ENCODE peak calls at places on chromosomes 1 and 21, in nine cellular contexts. I is pancreas; D is dorsolateral prefrontal cortex; C is heart left ventricle; X is neural progenitor cell; V is CD4-positive, alpha-beta T cell; R is gastrocnemius medialis; U is uterus; M is SJSA1. N is an unnamed sample.
A peak's percentile ranks its signal among the peaks of the same experiment; 100 is the strongest.

GRCh38 chr1:112818990-112819689 is 104.0 kb upstream of the PPM1J start:
- DNase-seq in I (no peak), D (no peak), C (no peak), X (no peak), V (no peak), R (no peak), U (no peak), M (no peak), N (no peak)

GRCh38 chr1:113405573-113405972 is 15.3 kb downstream of the MAGI3 start:
- DNase-seq in I (no peak), D (no peak), C (no peak), X (peak; percentile 15), V (no peak), R (no peak), U (no peak), M (no peak), N (no peak)

GRCh38 chr1:51661081-51661518 is 44.2 kb downstream of the OSBPL9 start:
- DNase-seq in I (no peak), D (no peak), C (no peak), X (no peak), V (no peak), R (no peak), U (no peak), M (peak; percentile 68), N (no peak)

GRCh38 chr1:65422241-65423203 is 2.1 kb downstream of the LEPR start:
- DNase-seq in I (no peak), D (peak; percentile 32), C (no peak), X (no peak), V (no peak), R (no peak), U (no peak), M (no peak), N (no peak)

GRCh38 chr21:39860600-39860999 is 6.6 kb upstream of the PCP4 start:
- DNase-seq in I (no peak), D (no peak), C (no peak), X (no peak), V (no peak), R (no peak), U (no peak), M (no peak), N (no peak)

GRCh38 chr21:42659416-42660117 is 6.1 kb downstream of the PDE9A start:
- DNase-seq in I (no peak), D (no peak), C (no peak), X (no peak), V (no peak), R (no peak), U (no peak), M (no peak), N (no peak)

GRCh38 chr1:200739499-200740290 is 1.0 kb downstream of the CAMSAP2 start:
- DNase-seq in I (peak; percentile 38), D (peak; percentile 60), C (peak; percentile 47), X (peak; percentile 79), V (peak; percentile 29), R (peak; percentile 7), U (no peak), M (peak; percentile 47), N (no peak)

GRCh38 chr1:61050541-61051454 is 31.6 kb upstream of the NFIA start:
- DNase-seq in I (peak; percentile 58), D (peak; percentile 32), C (peak; percentile 81), X (peak; percentile 85), V (no peak), R (no peak), U (no peak), M (no peak), N (peak; percentile 13)

GRCh38 chr1:51518033-51518729 is 885 bp downstream of the EPS15 start:
- DNase-seq in I (peak; percentile 51), D (peak; percentile 46), C (peak; percentile 53), X (peak; percentile 62), V (peak; percentile 6), R (peak; percentile 80), U (peak; percentile 32), M (peak; percentile 48), N (peak; percentile 9)

DNA sequence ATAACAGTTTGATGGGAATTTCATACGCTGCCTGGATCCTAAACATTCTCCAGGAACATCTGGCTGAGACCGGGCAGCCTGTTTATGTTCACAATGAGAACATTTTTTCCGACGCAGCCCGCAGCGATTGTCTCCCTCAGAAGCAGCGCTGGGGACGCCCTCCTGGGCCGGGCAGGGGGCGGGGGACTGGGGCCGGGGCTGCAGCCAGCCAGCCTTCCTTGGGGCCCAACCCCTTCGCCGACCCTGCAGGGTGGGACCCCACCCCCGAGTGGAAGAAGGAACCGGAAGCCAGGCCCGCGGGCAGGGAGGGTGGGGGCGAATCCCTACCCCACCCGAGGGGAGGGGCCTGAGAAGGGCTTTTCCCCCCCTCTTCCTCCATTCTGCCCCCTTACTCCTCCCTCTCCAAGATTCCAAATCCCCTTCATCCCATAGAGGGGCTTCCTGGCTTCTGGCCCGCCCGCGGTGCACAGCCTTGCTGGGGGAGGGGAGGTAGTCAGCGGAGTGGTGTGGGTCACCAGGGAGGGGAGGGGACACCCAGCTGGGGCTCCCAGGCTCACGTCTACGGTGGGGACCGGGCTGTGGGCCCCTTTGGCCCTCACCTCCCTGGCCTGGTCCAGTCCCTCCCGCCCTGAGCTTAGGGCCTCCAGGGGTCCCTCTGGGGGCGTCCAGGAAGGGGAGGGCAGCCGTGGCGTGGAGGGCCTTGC is 60.6 kb downstream of the WNT9A start:
- DNase-seq in I (no peak), D (no peak), C (peak; percentile 72), X (peak; percentile 61), V (peak; percentile 50), R (no peak), U (peak; percentile 64), M (peak; percentile 95), N (no peak)
- H3K27ac ChIP-seq in I (no peak overlapping the region), D (no peak overlapping the region), C (peak overlapping the region; percentile 60), X (no peak overlapping the region), V (peak overlapping the region; percentile 64), R (peak overlapping the region; percentile 79), U (peak overlapping the region; percentile 86), M (peak overlapping the region; percentile 91), N (no peak overlapping the region)

GRCh38 chr1:183804382-183804781 is 538 bp upstream of the RGL1 start:
- DNase-seq in I (no peak), D (peak; percentile 4), C (no peak), X (peak; percentile 29), V (no peak), R (no peak), U (no peak), M (no peak), N (no peak)

GRCh38 chr1:183804916-183805734 is at the start of gene RGL1:
- DNase-seq in I (peak; percentile 58), D (peak; percentile 56), C (peak; percentile 78), X (peak; percentile 77), V (peak; percentile 4), R (peak; percentile 44), U (peak; percentile 73), M (peak; percentile 62), N (no peak)

GRCh38 chr1:183807549-183808168 is 2.7 kb downstream of the RGL1 start:
- DNase-seq in I (peak; percentile 41), D (no peak), C (peak; percentile 42), X (no peak), V (no peak), R (no peak), U (no peak), M (no peak), N (peak; percentile 24)

GRCh38 chr1:183806650-183807049 is 1.7 kb downstream of the RGL1 start:
- DNase-seq in I (no peak), D (no peak), C (no peak), X (peak; percentile 39), V (no peak), R (no peak), U (no peak), M (no peak), N (no peak)

GRCh38 chr1:183806086-183806485 is 1.2 kb downstream of the RGL1 start:
- DNase-seq in I (no peak), D (no peak), C (no peak), X (no peak), V (no peak), R (no peak), U (no peak), M (no peak), N (no peak)
- H3K27ac ChIP-seq in I (peak overlapping the region; percentile 81), D (peak overlapping the region; percentile 38), C (peak overlapping the region; percentile 18), X (no peak overlapping the region), V (no peak overlapping the region), R (peak overlapping the region; percentile 71), U (peak overlapping the region; percentile 90), M (peak overlapping the region; percentile 40), N (peak overlapping the region; percentile 77)

GRCh38 chr1:171160181-171160580 is 24.9 kb upstream of the FMO2 start:
- DNase-seq in I (no peak), D (no peak), C (no peak), X (no peak), V (no peak), R (no peak), U (no peak), M (no peak), N (no peak)
- H3K27ac ChIP-seq in I (peak overlapping the region; percentile 72), D (no peak overlapping the region), C (no peak overlapping the region), X (peak overlapping the region; percentile 34), V (no peak overlapping the region), R (no peak overlapping the region), U (peak overlapping the region; percentile 49), M (no peak overlapping the region), N (no peak overlapping the region)

DNA sequence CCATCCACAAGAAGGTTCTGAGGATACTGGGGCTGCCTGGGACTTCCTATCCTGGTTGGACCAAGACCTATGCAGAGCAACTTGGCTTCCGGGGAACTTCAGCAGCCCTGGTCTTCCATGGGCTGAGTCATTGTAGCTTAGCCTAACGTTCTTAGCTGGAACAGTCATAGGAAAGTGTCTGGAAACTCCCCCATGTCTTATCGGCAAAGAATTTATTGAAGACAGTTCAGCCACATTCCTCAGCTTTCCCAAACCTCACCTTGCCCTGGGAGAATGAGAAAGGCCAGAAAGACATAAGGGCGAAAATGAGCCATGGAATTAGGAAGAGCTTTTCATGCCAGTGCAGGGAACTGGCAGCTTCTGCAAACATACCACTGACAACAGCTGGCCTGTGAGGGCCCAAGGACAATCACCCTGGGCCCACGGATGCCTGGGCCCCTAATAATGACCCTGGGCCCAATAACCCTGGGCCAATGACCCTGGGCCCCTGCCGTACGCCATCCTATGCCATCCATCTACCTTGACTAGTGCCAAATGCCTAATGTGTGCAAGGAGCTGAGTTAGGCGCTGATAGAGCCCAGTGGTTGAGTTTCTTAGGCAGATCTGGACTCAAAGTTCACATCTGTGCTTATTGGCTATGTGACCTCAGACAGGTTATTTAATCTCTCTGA is 114.4 kb upstream of the GADD45A start:
- DNase-seq in I (peak; percentile 40), D (no peak), C (no peak), X (no peak), V (no peak), R (no peak), U (no peak), M (peak; percentile 78), N (no peak)
- H3K27ac ChIP-seq in I (peak overlapping the region; percentile 66), D (no peak overlapping the region), C (no peak overlapping the region), X (no peak overlapping the region), V (no peak overlapping the region), R (peak overlapping the region; percentile 90), U (peak overlapping the region; percentile 30), M (peak overlapping the region; percentile 81), N (no peak overlapping the region)

N was measured in substantia nigra.